ENCODE peak calls at places on chromosomes 11 and 22, in four cellular contexts. O, L, J and E are unnamed samples.

GRCh38 chr11:134498326-134499139 is 86.5 kb upstream of the B3GAT1 start:
- DNase-seq in J (no peak), O (no peak), L (no peak), E (no peak)

GRCh38 chr22:17931400-17931825 is 92.9 kb downstream of the MICAL3 start:
- DNase-seq in O (no peak), L (no peak), J (no peak), E (peak)

GRCh38 chr22:44586337-44586990 is 88.4 kb upstream of the RTL6 start:
- DNase-seq in L (no peak), J (peak), O (no peak), E (no peak)

GRCh38 chr11:44361883-44362282 is 51.9 kb upstream of the ALX4 start:
- DNase-seq in L (no peak), J (no peak), O (no peak), E (no peak)

GRCh38 chr11:95577716-95578460 is 211.7 kb downstream of the FAM76B start:
- DNase-seq in J (peak), O (no peak), L (no peak), E (no peak)

GRCh38 chr22:45507798-45508197 is 5.1 kb downstream of the FBLN1 start:
- DNase-seq in L (no peak), J (no peak), O (no peak), E (no peak)

GRCh38 chr11:102603576-102603975 is 21.6 kb downstream of the MMP20 start:
- DNase-seq in L (no peak), O (no peak), J (no peak), E (no peak)

GRCh38 chr11:35163707-35164496 is 24.9 kb downstream of the CD44 start:
- DNase-seq in O (no peak), L (no peak), J (peak), E (no peak)

GRCh38 chr11:123129920-123130319 is 65.1 kb downstream of the CLMP start:
- DNase-seq in J (no peak), O (no peak), L (no peak), E (no peak)

GRCh38 chr11:61688368-61689163 is 8.4 kb downstream of the DAGLA start:
- DNase-seq in L (no peak), O (no peak), J (no peak), E (peak)

GRCh38 chr22:46652081-46652929 is 32.1 kb downstream of the GRAMD4 start:
- DNase-seq in O (no peak), L (peak), J (no peak), E (no peak)

GRCh38 chr11:10366568-10367331 is 61.9 kb downstream of the ADM start:
- DNase-seq in J (peak), L (peak), O (peak), E (peak)

GRCh38 chr11:122036022-122036421 is 80.0 kb downstream of the BLID start:
- DNase-seq in L (no peak), O (no peak), J (no peak), E (no peak)

GRCh38 chr22:29873943-29874342 is 9.0 kb upstream of the MTMR3 start:
- DNase-seq in O (no peak), J (no peak), L (no peak), E (no peak)

GRCh38 chr22:45632791-45633515 is 38.7 kb upstream of the ATXN10 start:
- DNase-seq in O (no peak), L (peak), J (no peak), E (no peak)

GRCh38 chr11:102555091-102555490 is 24.5 kb upstream of the MMP7 start:
- DNase-seq in L (no peak), J (no peak), O (no peak), E (no peak)

GRCh38 chr11:129279326-129280026 is 87.4 kb upstream of the ARHGAP32 start:
- DNase-seq in J (peak), O (peak), L (peak), E (peak)

GRCh38 chr11:842370-843002 is at the start of the genes POLR2L and TSPAN4:
- DNase-seq in J (peak), O (peak), L (peak), E (peak)

GRCh38 chr22:20568502-20569058 is 61.2 kb downstream of the MED15 start:
- DNase-seq in L (no peak), O (no peak), J (no peak), E (no peak)
- H3K9ac ChIP-seq in L (no peak), O (peak), J (no peak), E (peak)

DNA sequence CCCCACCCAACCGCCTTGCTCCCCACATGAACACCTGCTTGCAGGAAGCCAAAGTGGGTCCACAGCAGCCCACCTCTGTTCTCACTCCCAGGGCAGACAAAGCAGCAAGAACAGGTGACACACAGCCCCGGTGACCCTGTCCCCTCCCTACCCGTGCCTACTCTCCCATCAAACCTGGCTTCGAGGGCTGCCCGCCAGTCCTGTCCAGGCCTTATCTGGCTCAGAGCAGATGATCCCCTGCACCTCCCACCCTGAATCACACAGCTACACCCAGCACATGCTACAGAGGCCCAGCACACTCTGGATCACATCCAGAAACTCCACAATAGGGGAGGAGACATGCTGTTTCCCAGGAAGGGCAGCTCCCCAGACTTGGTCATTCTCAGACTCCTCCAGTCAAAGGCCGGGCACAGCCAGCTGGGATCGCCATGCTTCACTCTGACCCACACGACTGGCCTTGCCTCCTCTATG is 6.2 kb upstream of the RGL4 start:
- DNase-seq in L (no peak), J (no peak), O (no peak), E (no peak)
- H3K9ac ChIP-seq in L (no peak), J (no peak), O (no peak), E (no peak)

GRCh38 chr22:38228873-38229740 is 27.3 kb downstream of the MAFF start:
- DNase-seq in J (no peak), O (peak), L (peak), E (peak)

GRCh38 chr22:38233427-38233826 is 31.6 kb downstream of the MAFF start:
- DNase-seq in O (no peak), L (no peak), J (no peak), E (no peak)

GRCh38 chr22:38232196-38232595 is 30.4 kb downstream of the MAFF start:
- DNase-seq in L (no peak), O (no peak), J (no peak), E (no peak)

GRCh38 chr22:38230108-38230825 is 28.5 kb downstream of the MAFF start:
- DNase-seq in J (peak), O (no peak), L (peak), E (peak)

GRCh38 chr22:38230916-38231315 is 29.1 kb downstream of the MAFF start:
- DNase-seq in J (no peak), O (no peak), L (no peak), E (no peak)
- H3K9ac ChIP-seq in J (no peak), O (no peak), L (no peak), E (no peak)

DNA sequence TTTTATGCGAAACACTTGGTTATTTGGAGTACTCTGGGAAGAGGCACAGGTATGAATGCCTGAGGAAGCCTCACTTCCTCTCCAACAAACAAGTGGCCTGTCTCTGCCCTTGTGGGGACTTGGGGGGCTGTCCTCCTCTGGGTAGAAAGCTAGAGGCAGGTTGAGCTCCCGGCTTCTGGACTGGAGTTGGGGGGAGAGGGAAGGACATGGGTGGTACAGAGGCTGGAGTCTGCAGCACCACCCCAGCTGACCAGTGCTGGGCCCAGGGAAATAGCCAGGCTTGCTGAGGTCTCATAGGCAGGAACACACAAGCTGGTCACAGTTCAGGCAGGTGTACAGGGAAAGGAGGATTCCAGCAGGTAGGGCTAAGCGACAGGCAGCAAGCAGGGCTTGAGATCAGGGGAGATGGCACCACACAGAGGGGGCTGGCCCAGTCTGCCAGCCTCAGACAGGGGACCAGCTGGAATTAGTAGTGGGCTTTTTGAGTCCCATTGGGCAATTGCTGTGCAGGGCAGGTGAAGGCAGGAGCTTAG is 135.3 kb upstream of the TEAD1 start:
- DNase-seq in L (no peak), J (no peak), O (no peak), E (no peak)
- H3K9ac ChIP-seq in L (no peak), J (no peak), O (no peak), E (no peak)

DNA sequence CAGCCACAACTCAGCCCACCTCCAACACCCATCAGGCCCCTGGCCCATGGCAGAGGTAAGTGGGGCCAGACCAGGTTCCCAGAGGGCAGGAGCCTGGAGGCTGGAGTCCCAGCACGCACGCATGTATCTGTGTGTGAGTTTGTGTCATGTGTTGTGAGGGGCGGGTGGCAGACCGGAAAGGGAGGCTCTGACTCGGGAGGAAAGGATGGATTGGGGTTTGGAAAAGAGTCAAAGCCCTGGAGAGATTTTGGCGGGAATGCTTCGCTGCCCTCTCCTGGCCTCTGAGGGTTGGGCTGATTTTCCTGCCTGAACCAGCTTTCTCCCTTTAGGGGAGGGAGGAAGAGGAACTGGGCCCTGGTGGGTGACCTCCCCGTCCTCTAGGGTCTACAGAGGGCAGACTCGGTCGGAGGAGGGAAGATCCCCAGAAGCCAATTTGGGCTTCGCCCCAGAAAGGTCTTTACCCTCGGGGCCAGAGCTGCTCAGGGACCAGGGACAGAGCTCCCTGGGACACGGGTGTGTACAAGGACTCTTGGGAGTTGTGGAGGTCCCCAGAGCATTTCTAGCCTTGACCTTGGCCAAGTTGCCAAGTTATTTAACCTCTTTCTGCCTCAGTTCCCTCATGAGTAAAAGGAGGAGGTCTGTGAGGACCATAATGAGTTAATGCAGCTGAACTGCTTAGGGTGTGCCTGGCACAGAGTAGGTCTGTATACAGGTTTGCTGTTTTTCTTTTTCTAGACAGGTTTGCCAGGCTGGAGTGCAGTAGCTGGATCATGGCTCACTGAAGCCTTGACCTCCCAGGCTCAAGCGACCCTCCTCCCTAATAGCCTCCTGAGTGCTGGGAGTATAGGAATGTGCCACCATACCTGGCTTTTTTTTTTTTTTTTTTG is 6.9 kb downstream of the C11orf68 start:
- DNase-seq in L (no peak), O (peak), J (peak), E (peak)
- H3K9ac ChIP-seq in L (no peak), O (peak), J (peak), E (no peak)